ENCODE peak calls at places on chromosomes 16 and 17, in seven cellular contexts. X, E, L, K, N, B and Y are unnamed samples.

GRCh38 chr17:28745777-28746473 is 2.1 kb downstream of the TRAF4 start:
- DNase-seq in X (no peak), E (no peak), L (peak), K (peak), N (no peak), B (no peak), Y (no peak)

GRCh38 chr16:9447195-9447551 is 355.7 kb downstream of the HAPSTR1 start:
- DNase-seq in X (no peak), E (no peak), L (no peak), K (no peak), N (no peak), B (no peak), Y (no peak)

GRCh38 chr16:5502467-5502869 is 404.9 kb upstream of the EEF2KMT start:
- DNase-seq in X (no peak), E (peak), L (no peak), K (no peak), N (no peak), B (peak), Y (no peak)

GRCh38 chr16:1323296-1324239 is 9.9 kb upstream of the BAIAP3 start:
- DNase-seq in X (no peak), E (no peak), L (no peak), K (no peak), N (no peak), B (no peak), Y (no peak)

GRCh38 chr16:11585460-11586374 is 1.0 kb downstream of the LITAF start:
- DNase-seq in X (no peak), E (no peak), L (peak), K (peak), N (no peak), B (no peak), Y (no peak)

GRCh38 chr16:50615891-50616290 is 65.2 kb downstream of the SNX20 start:
- DNase-seq in X (no peak), E (no peak), L (no peak), K (no peak), N (no peak), B (no peak), Y (no peak)

GRCh38 chr16:1150511-1150982 is 2.4 kb upstream of the CACNA1H start:
- DNase-seq in X (no peak), E (no peak), L (peak), K (no peak), N (peak), B (no peak), Y (peak)

GRCh38 chr17:80101946-80102706 is 745 bp downstream of the GAA start:
- DNase-seq in X (no peak), E (no peak), L (no peak), K (peak), N (peak), B (no peak), Y (no peak)

GRCh38 chr17:64692187-64692586 is 30.1 kb upstream of the SMURF2 start:
- DNase-seq in X (no peak), E (no peak), L (no peak), K (no peak), N (no peak), B (no peak), Y (no peak)

GRCh38 chr16:50856991-50857390 is 115.1 kb downstream of the CYLD start:
- DNase-seq in X (no peak), E (no peak), L (no peak), K (no peak), N (no peak), B (no peak), Y (no peak)

GRCh38 chr17:48551601-48552452 is 6.9 kb upstream of the HOXB2 start:
- DNase-seq in X (no peak), E (no peak), L (no peak), K (no peak), N (no peak), B (no peak), Y (no peak)

GRCh38 chr17:4934173-4934979 is 2.3 kb downstream of the GP1BA start:
- DNase-seq in X (no peak), E (no peak), L (no peak), K (no peak), N (no peak), B (no peak), Y (no peak)

GRCh38 chr17:19897108-19897854 is 29.5 kb upstream of the ULK2 start:
- DNase-seq in X (no peak), E (no peak), L (no peak), K (no peak), N (no peak), B (no peak), Y (no peak)

GRCh38 chr17:4711671-4712111 is 1.3 kb downstream of the ARRB2 start:
- DNase-seq in X (no peak), E (no peak), L (no peak), K (peak), N (no peak), B (no peak), Y (no peak)

GRCh38 chr17:67415291-67415690 is 38.2 kb downstream of the PITPNC1 start:
- DNase-seq in X (no peak), E (no peak), L (no peak), K (no peak), N (no peak), B (no peak), Y (no peak)

GRCh38 chr17:77140166-77140877 is 447 bp upstream of the SEC14L1 start:
- DNase-seq in X (peak), E (peak), L (peak), K (peak), N (peak), B (peak), Y (peak)

GRCh38 chr17:46035112-46035818 is 36.2 kb downstream of the STH start:
- DNase-seq in X (no peak), E (no peak), L (no peak), K (no peak), N (no peak), B (no peak), Y (no peak)

GRCh38 chr17:68176770-68177169 is 71.1 kb upstream of the AMZ2 start:
- DNase-seq in X (no peak), E (no peak), L (no peak), K (no peak), N (no peak), B (no peak), Y (no peak)

GRCh38 chr16:23640669-23640958 is 496 bp downstream of the PALB2 start:
- DNase-seq in X (no peak), E (no peak), L (no peak), K (no peak), N (no peak), B (no peak), Y (peak)

GRCh38 chr16:56609463-56609921 is 1.1 kb downstream of the MT2A start:
- DNase-seq in X (peak), E (no peak), L (peak), K (peak), N (peak), B (no peak), Y (no peak)

GRCh38 chr17:40179923-40180659 is 2.8 kb downstream of the RAPGEFL1 start:
- DNase-seq in X (no peak), E (no peak), L (no peak), K (no peak), N (no peak), B (no peak), Y (no peak)

GRCh38 chr17:7166873-7167272 is 12.3 kb downstream of the ASGR1 start:
- DNase-seq in X (no peak), E (no peak), L (no peak), K (no peak), N (no peak), B (no peak), Y (no peak)

GRCh38 chr17:2054262-2054739 is 602 bp upstream of the HIC1 start:
- DNase-seq in X (no peak), E (no peak), L (no peak), K (peak), N (no peak), B (no peak), Y (no peak)

GRCh38 chr17:64950871-64951270 is 31.6 kb upstream of the LRRC37A3 start:
- DNase-seq in X (no peak), E (no peak), L (no peak), K (no peak), N (no peak), B (no peak), Y (no peak)

GRCh38 chr16:31471875-31472558 is at the start of gene TGFB1I1:
- DNase-seq in X (no peak), E (no peak), L (no peak), K (peak), N (no peak), B (no peak), Y (no peak)